ENCODE peak calls at places on chromosomes 2 and 18, in eight cellular contexts. One of them, this sample, is unnamed. For H3K9me3, the result is how much of the 10 kb centered on the place peaks cover.

GRCh38 chr2:16201876-16202642 is 261.7 kb downstream of the MYCN start:
- DNase-seq in right cardiac atrium: no peak
- DNase-seq in stomach: peak
- DNase-seq in lower lobe of right lung: no peak
- DNase-seq in transverse colon: peak
- DNase-seq in IMR-90: no peak
- DNase-seq in cardiac muscle cell: no peak
- DNase-seq in DND-41: no peak
- DNase-seq in this sample: no peak

GRCh38 chr2:144498215-144498614 is 21.7 kb downstream of the ZEB2 start:
- DNase-seq in transverse colon: no peak
- DNase-seq in right cardiac atrium: no peak
- DNase-seq in cardiac muscle cell: no peak
- DNase-seq in stomach: no peak
- DNase-seq in DND-41: no peak
- DNase-seq in lower lobe of right lung: no peak
- DNase-seq in IMR-90: no peak
- DNase-seq in this sample: no peak

GRCh38 chr2:289362-290089 is 1.6 kb upstream of the ALKAL2 start:
- DNase-seq in DND-41: no peak
- DNase-seq in transverse colon: peak
- DNase-seq in IMR-90: peak
- DNase-seq in stomach: peak
- DNase-seq in lower lobe of right lung: no peak
- DNase-seq in cardiac muscle cell: peak
- DNase-seq in right cardiac atrium: peak
- DNase-seq in this sample: peak

GRCh38 chr18:905948-906415 is 1.3 kb downstream of the ADCYAP1 start:
- DNase-seq in lower lobe of right lung: no peak
- DNase-seq in cardiac muscle cell: no peak
- DNase-seq in stomach: no peak
- DNase-seq in DND-41: no peak
- DNase-seq in transverse colon: no peak
- DNase-seq in IMR-90: no peak
- DNase-seq in right cardiac atrium: no peak
- DNase-seq in this sample: no peak

GRCh38 chr2:234273887-234274584 is 222.8 kb downstream of the ARL4C start:
- DNase-seq in transverse colon: no peak
- DNase-seq in right cardiac atrium: no peak
- DNase-seq in lower lobe of right lung: no peak
- DNase-seq in cardiac muscle cell: no peak
- DNase-seq in DND-41: no peak
- DNase-seq in stomach: no peak
- DNase-seq in IMR-90: no peak
- DNase-seq in this sample: no peak

GRCh38 chr18:37913051-37913450 is 347.5 kb upstream of the CELF4 start:
- DNase-seq in DND-41: no peak
- DNase-seq in stomach: no peak
- DNase-seq in lower lobe of right lung: no peak
- DNase-seq in IMR-90: no peak
- DNase-seq in cardiac muscle cell: no peak
- DNase-seq in right cardiac atrium: no peak
- DNase-seq in transverse colon: no peak
- DNase-seq in this sample: no peak

GRCh38 chr2:149129433-149129832 is 90.9 kb downstream of the LYPD6B start:
- DNase-seq in DND-41: peak
- DNase-seq in IMR-90: no peak
- DNase-seq in lower lobe of right lung: no peak
- DNase-seq in stomach: no peak
- DNase-seq in right cardiac atrium: no peak
- DNase-seq in transverse colon: no peak
- DNase-seq in cardiac muscle cell: no peak
- DNase-seq in this sample: no peak

GRCh38 chr2:28563869-28564268 is 68.0 kb downstream of the PLB1 start:
- DNase-seq in lower lobe of right lung: no peak
- DNase-seq in right cardiac atrium: no peak
- DNase-seq in transverse colon: no peak
- DNase-seq in cardiac muscle cell: no peak
- DNase-seq in IMR-90: no peak
- DNase-seq in DND-41: no peak
- DNase-seq in stomach: no peak
- DNase-seq in this sample: peak

GRCh38 chr2:200219400-200220113 is 86.9 kb upstream of the SPATS2L start:
- DNase-seq in cardiac muscle cell: no peak
- DNase-seq in stomach: no peak
- DNase-seq in right cardiac atrium: no peak
- DNase-seq in DND-41: no peak
- DNase-seq in lower lobe of right lung: no peak
- DNase-seq in IMR-90: peak
- DNase-seq in transverse colon: no peak
- DNase-seq in this sample: no peak

GRCh38 chr2:239331560-239331959 is 69.3 kb downstream of the HDAC4 start:
- DNase-seq in stomach: no peak
- DNase-seq in lower lobe of right lung: no peak
- DNase-seq in DND-41: peak
- DNase-seq in right cardiac atrium: no peak
- DNase-seq in transverse colon: no peak
- DNase-seq in IMR-90: no peak
- DNase-seq in cardiac muscle cell: no peak
- DNase-seq in this sample: no peak

GRCh38 chr2:232351686-232352510 is 26.7 kb upstream of the ALPP start:
- DNase-seq in IMR-90: no peak
- DNase-seq in cardiac muscle cell: no peak
- DNase-seq in right cardiac atrium: no peak
- DNase-seq in DND-41: no peak
- DNase-seq in transverse colon: no peak
- DNase-seq in lower lobe of right lung: peak
- DNase-seq in stomach: no peak
- DNase-seq in this sample: peak

GRCh38 chr2:20862850-20863249 is 39.9 kb upstream of the LDAH start:
- DNase-seq in right cardiac atrium: no peak
- DNase-seq in lower lobe of right lung: no peak
- DNase-seq in IMR-90: no peak
- DNase-seq in stomach: no peak
- DNase-seq in DND-41: no peak
- DNase-seq in transverse colon: no peak
- DNase-seq in cardiac muscle cell: no peak
- DNase-seq in this sample: no peak

GRCh38 chr2:110653861-110654260 is 24.0 kb downstream of the BUB1 start:
- DNase-seq in right cardiac atrium: no peak
- DNase-seq in IMR-90: no peak
- DNase-seq in stomach: no peak
- DNase-seq in DND-41: no peak
- DNase-seq in transverse colon: no peak
- DNase-seq in cardiac muscle cell: no peak
- DNase-seq in lower lobe of right lung: no peak
- DNase-seq in this sample: no peak

GRCh38 chr2:9752441-9753275 is 90.6 kb upstream of the TAF1B start:
- DNase-seq in right cardiac atrium: no peak
- DNase-seq in lower lobe of right lung: no peak
- DNase-seq in DND-41: no peak
- DNase-seq in IMR-90: peak
- DNase-seq in stomach: no peak
- DNase-seq in cardiac muscle cell: no peak
- DNase-seq in transverse colon: peak
- DNase-seq in this sample: no peak

GRCh38 chr2:201158111-201158929 is 24.6 kb upstream of the CASP10 start:
- DNase-seq in right cardiac atrium: peak
- DNase-seq in DND-41: peak
- DNase-seq in lower lobe of right lung: peak
- DNase-seq in transverse colon: peak
- DNase-seq in cardiac muscle cell: peak
- DNase-seq in stomach: peak
- DNase-seq in IMR-90: peak
- DNase-seq in this sample: no peak

GRCh38 chr2:52968043-52968442 is 799.6 kb upstream of the CHAC2 start:
- DNase-seq in lower lobe of right lung: no peak
- DNase-seq in transverse colon: no peak
- DNase-seq in DND-41: no peak
- DNase-seq in right cardiac atrium: no peak
- DNase-seq in IMR-90: no peak
- DNase-seq in stomach: no peak
- DNase-seq in cardiac muscle cell: no peak
- DNase-seq in this sample: no peak

GRCh38 chr2:39093208-39093898 is 27.5 kb downstream of the SOS1 start:
- DNase-seq in cardiac muscle cell: no peak
- DNase-seq in DND-41: no peak
- DNase-seq in lower lobe of right lung: no peak
- DNase-seq in stomach: no peak
- DNase-seq in right cardiac atrium: no peak
- DNase-seq in IMR-90: no peak
- DNase-seq in transverse colon: no peak
- DNase-seq in this sample: no peak

GRCh38 chr2:122236152-122236892 is 480.9 kb downstream of the TSN start:
- DNase-seq in right cardiac atrium: no peak
- DNase-seq in DND-41: no peak
- DNase-seq in IMR-90: no peak
- DNase-seq in lower lobe of right lung: no peak
- DNase-seq in cardiac muscle cell: no peak
- DNase-seq in stomach: no peak
- DNase-seq in transverse colon: no peak
- DNase-seq in this sample: no peak

GRCh38 chr2:218806346-218806978 is 24.5 kb downstream of the CYP27A1 start:
- DNase-seq in transverse colon: peak
- DNase-seq in right cardiac atrium: peak
- DNase-seq in cardiac muscle cell: no peak
- DNase-seq in IMR-90: peak
- DNase-seq in DND-41: peak
- DNase-seq in lower lobe of right lung: peak
- DNase-seq in stomach: peak
- DNase-seq in this sample: peak

GRCh38 chr2:227376911-227377396 is 2.2 kb downstream of the TM4SF20 start:
- DNase-seq in DND-41: no peak
- DNase-seq in right cardiac atrium: no peak
- DNase-seq in stomach: peak
- DNase-seq in transverse colon: no peak
- DNase-seq in IMR-90: peak
- DNase-seq in lower lobe of right lung: no peak
- DNase-seq in cardiac muscle cell: no peak
- DNase-seq in this sample: no peak

GRCh38 chr18:59923539-59924196 is 23.9 kb downstream of the PMAIP1 start:
- DNase-seq in cardiac muscle cell: no peak
- DNase-seq in transverse colon: no peak
- DNase-seq in right cardiac atrium: no peak
- DNase-seq in lower lobe of right lung: no peak
- DNase-seq in stomach: no peak
- DNase-seq in IMR-90: no peak
- DNase-seq in DND-41: no peak
- DNase-seq in this sample: no peak

GRCh38 chr2:216155954-216156353 is 46.8 kb downstream of the XRCC5 start:
- DNase-seq in transverse colon: no peak
- DNase-seq in DND-41: no peak
- DNase-seq in IMR-90: peak
- DNase-seq in stomach: no peak
- DNase-seq in lower lobe of right lung: no peak
- DNase-seq in right cardiac atrium: no peak
- DNase-seq in cardiac muscle cell: no peak
- DNase-seq in this sample: no peak

GRCh38 chr2:224584768-224585204 is 377 bp downstream of the CUL3 start:
- DNase-seq in right cardiac atrium: no peak
- DNase-seq in DND-41: peak
- DNase-seq in stomach: peak
- DNase-seq in lower lobe of right lung: peak
- DNase-seq in cardiac muscle cell: peak
- DNase-seq in IMR-90: no peak
- DNase-seq in transverse colon: peak
- DNase-seq in this sample: peak

GRCh38 chr2:134882773-134883172 is 35.8 kb upstream of the CCNT2 start:
- DNase-seq in right cardiac atrium: no peak
- DNase-seq in IMR-90: no peak
- DNase-seq in cardiac muscle cell: no peak
- DNase-seq in DND-41: no peak
- DNase-seq in transverse colon: no peak
- DNase-seq in stomach: no peak
- DNase-seq in lower lobe of right lung: no peak
- DNase-seq in this sample: no peak

GRCh38 chr2:108855194-108855593 is 68.6 kb downstream of the CCDC138 start:
- DNase-seq in stomach: no peak
- DNase-seq in cardiac muscle cell: no peak
- DNase-seq in IMR-90: peak
- DNase-seq in lower lobe of right lung: no peak
- DNase-seq in right cardiac atrium: no peak
- DNase-seq in transverse colon: no peak
- DNase-seq in DND-41: no peak
- DNase-seq in this sample: no peak

GRCh38 chr18:78859686-78860085 is 119.9 kb upstream of the SALL3 start:
- DNase-seq in right cardiac atrium: no peak
- DNase-seq in transverse colon: no peak
- DNase-seq in stomach: no peak
- DNase-seq in DND-41: no peak
- DNase-seq in IMR-90: no peak
- DNase-seq in lower lobe of right lung: no peak
- DNase-seq in cardiac muscle cell: no peak
- DNase-seq in this sample: no peak
- H3K9me3 ChIP-seq in right cardiac atrium: under half
- H3K9me3 ChIP-seq in transverse colon: under half
- H3K9me3 ChIP-seq in stomach: under half
- H3K9me3 ChIP-seq in DND-41: under half
- H3K9me3 ChIP-seq in IMR-90: half or more
- H3K9me3 ChIP-seq in lower lobe of right lung: under half
- H3K9me3 ChIP-seq in cardiac muscle cell: under half
- H3K9me3 ChIP-seq in this sample: under half

GRCh38 chr2:100613719-100614118 is 50.9 kb downstream of the PDCL3 start:
- DNase-seq in transverse colon: no peak
- DNase-seq in stomach: no peak
- DNase-seq in lower lobe of right lung: no peak
- DNase-seq in IMR-90: no peak
- DNase-seq in cardiac muscle cell: no peak
- DNase-seq in DND-41: no peak
- DNase-seq in right cardiac atrium: no peak
- DNase-seq in this sample: no peak
- H3K9me3 ChIP-seq in transverse colon: under half
- H3K9me3 ChIP-seq in stomach: under half
- H3K9me3 ChIP-seq in lower lobe of right lung: under half
- H3K9me3 ChIP-seq in IMR-90: under half
- H3K9me3 ChIP-seq in cardiac muscle cell: under half
- H3K9me3 ChIP-seq in DND-41: under half
- H3K9me3 ChIP-seq in right cardiac atrium: under half
- H3K9me3 ChIP-seq in this sample: under half

GRCh38 chr2:228507231-228507824 is 325.8 kb upstream of the SPHKAP start:
- DNase-seq in IMR-90: no peak
- DNase-seq in right cardiac atrium: no peak
- DNase-seq in DND-41: no peak
- DNase-seq in stomach: no peak
- DNase-seq in cardiac muscle cell: peak
- DNase-seq in transverse colon: no peak
- DNase-seq in lower lobe of right lung: no peak
- DNase-seq in this sample: no peak
- H3K9me3 ChIP-seq in IMR-90: under half
- H3K9me3 ChIP-seq in right cardiac atrium: under half
- H3K9me3 ChIP-seq in DND-41: under half
- H3K9me3 ChIP-seq in stomach: under half
- H3K9me3 ChIP-seq in cardiac muscle cell: under half
- H3K9me3 ChIP-seq in transverse colon: under half
- H3K9me3 ChIP-seq in lower lobe of right lung: under half
- H3K9me3 ChIP-seq in this sample: under half

GRCh38 chr2:128040166-128040771 is 12.4 kb upstream of the SAP130 start:
- DNase-seq in DND-41: no peak
- DNase-seq in transverse colon: no peak
- DNase-seq in lower lobe of right lung: no peak
- DNase-seq in right cardiac atrium: no peak
- DNase-seq in IMR-90: no peak
- DNase-seq in cardiac muscle cell: no peak
- DNase-seq in stomach: no peak
- DNase-seq in this sample: no peak
- H3K9me3 ChIP-seq in DND-41: under half
- H3K9me3 ChIP-seq in transverse colon: under half
- H3K9me3 ChIP-seq in lower lobe of right lung: under half
- H3K9me3 ChIP-seq in right cardiac atrium: under half
- H3K9me3 ChIP-seq in IMR-90: under half
- H3K9me3 ChIP-seq in cardiac muscle cell: under half
- H3K9me3 ChIP-seq in stomach: half or more
- H3K9me3 ChIP-seq in this sample: under half